ENCODE peak calls at places on chromosomes 5 and 9, in five cellular contexts. One of them, this sample, is unnamed.

GRCh38 chr5:84287964-84288363 is 96.7 kb downstream of the EDIL3 start:
- DNase-seq in GM23248: peak; percentile 58
- DNase-seq in MM.1S: peak; percentile 30
- DNase-seq in astrocyte: peak; percentile 96
- DNase-seq in endothelial cell of umbilical vein: peak; percentile 38
- DNase-seq in this sample: peak; percentile 87

GRCh38 chr5:67003906-67004729 is 192.5 kb downstream of the CD180 start:
- DNase-seq in MM.1S: peak; percentile 89
- DNase-seq in astrocyte: peak; percentile 97
- DNase-seq in GM23248: peak; percentile 80
- DNase-seq in endothelial cell of umbilical vein: peak; percentile 99
- DNase-seq in this sample: peak; percentile 83

GRCh38 chr5:2010940-2011339 is 128.2 kb upstream of the IRX4 start:
- DNase-seq in MM.1S: no peak
- DNase-seq in GM23248: no peak
- DNase-seq in endothelial cell of umbilical vein: no peak
- DNase-seq in astrocyte: no peak
- DNase-seq in this sample: no peak

GRCh38 chr9:30932226-30932625 is 1452.2 kb upstream of the ACO1 start:
- DNase-seq in astrocyte: peak; percentile 1
- DNase-seq in GM23248: peak; percentile 4
- DNase-seq in endothelial cell of umbilical vein: no peak
- DNase-seq in MM.1S: no peak
- DNase-seq in this sample: peak; percentile 0

GRCh38 chr5:120388016-120388781 is 75.9 kb upstream of the PRR16 start:
- DNase-seq in GM23248: peak; percentile 91
- DNase-seq in astrocyte: peak; percentile 91
- DNase-seq in MM.1S: peak; percentile 72
- DNase-seq in endothelial cell of umbilical vein: peak; percentile 57
- DNase-seq in this sample: peak; percentile 91

GRCh38 chr9:93239526-93239925 is 55.6 kb downstream of the WNK2 start:
- DNase-seq in astrocyte: no peak
- DNase-seq in endothelial cell of umbilical vein: no peak
- DNase-seq in MM.1S: no peak
- DNase-seq in GM23248: no peak
- DNase-seq in this sample: no peak

GRCh38 chr9:76441551-76442322 is 17.2 kb upstream of the GCNT1 start:
- DNase-seq in endothelial cell of umbilical vein: peak; percentile 77
- DNase-seq in MM.1S: no peak
- DNase-seq in GM23248: peak; percentile 82
- DNase-seq in astrocyte: peak; percentile 96
- DNase-seq in this sample: peak; percentile 59

GRCh38 chr5:97044057-97044456 is 98.4 kb downstream of the LIX1 start:
- DNase-seq in GM23248: peak; percentile 47
- DNase-seq in MM.1S: no peak
- DNase-seq in endothelial cell of umbilical vein: peak; percentile 66
- DNase-seq in astrocyte: no peak
- DNase-seq in this sample: no peak

GRCh38 chr5:139314276-139314675 is 20.7 kb downstream of the MATR3 start:
- DNase-seq in endothelial cell of umbilical vein: no peak
- DNase-seq in MM.1S: no peak
- DNase-seq in GM23248: no peak
- DNase-seq in astrocyte: no peak
- DNase-seq in this sample: no peak

GRCh38 chr5:71587709-71588532 is 781 bp downstream of the MCCC2 start:
- DNase-seq in astrocyte: no peak
- DNase-seq in MM.1S: peak; percentile 58
- DNase-seq in GM23248: no peak
- DNase-seq in endothelial cell of umbilical vein: no peak
- DNase-seq in this sample: peak; percentile 19

GRCh38 chr5:71588533-71588885 is 1.4 kb downstream of the MCCC2 start:
- DNase-seq in endothelial cell of umbilical vein: no peak
- DNase-seq in astrocyte: no peak
- DNase-seq in GM23248: no peak
- DNase-seq in MM.1S: no peak
- DNase-seq in this sample: no peak

GRCh38 chr5:71586941-71587708 is at the start of gene MCCC2:
- DNase-seq in GM23248: peak; percentile 99
- DNase-seq in endothelial cell of umbilical vein: peak; percentile 97
- DNase-seq in astrocyte: peak; percentile 92
- DNase-seq in MM.1S: peak; percentile 99
- DNase-seq in this sample: peak; percentile 99

GRCh38 chr5:71589903-71590302 is 2.8 kb downstream of the MCCC2 start:
- DNase-seq in endothelial cell of umbilical vein: no peak
- DNase-seq in astrocyte: no peak
- DNase-seq in MM.1S: peak; percentile 85
- DNase-seq in GM23248: no peak
- DNase-seq in this sample: no peak

DNA sequence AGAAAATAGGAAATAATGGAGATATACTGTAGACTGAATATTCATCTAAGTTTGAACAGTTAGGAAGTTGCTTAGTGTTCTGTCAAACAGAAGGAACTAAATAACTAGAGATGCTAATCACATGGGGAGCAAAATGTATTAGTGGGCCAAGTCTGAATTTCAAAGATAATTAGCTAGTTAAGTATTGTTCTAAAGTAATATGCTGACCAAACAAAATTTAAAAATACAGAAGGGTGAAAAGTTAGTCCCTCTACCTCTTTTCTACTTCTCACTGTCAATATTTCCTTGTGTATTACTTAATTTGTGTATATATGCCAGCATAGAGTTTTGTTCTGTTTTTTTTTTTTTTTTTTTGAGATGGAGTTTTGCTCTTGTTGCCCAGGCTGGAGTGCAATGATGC is 4.0 kb downstream of the MCCC2 start:
- DNase-seq in MM.1S: no peak
- DNase-seq in astrocyte: no peak
- DNase-seq in GM23248: no peak
- DNase-seq in endothelial cell of umbilical vein: no peak
- DNase-seq in this sample: no peak
- H3K4me3 ChIP-seq in MM.1S: no peak overlapping the region
- H3K4me3 ChIP-seq in astrocyte: no peak overlapping the region
- H3K4me3 ChIP-seq in GM23248: no peak overlapping the region
- H3K4me3 ChIP-seq in endothelial cell of umbilical vein: no peak overlapping the region
- H3K4me3 ChIP-seq in this sample: no peak overlapping the region

GRCh38 chr9:3647652-3648051 is 121.9 kb upstream of the RFX3 start:
- DNase-seq in endothelial cell of umbilical vein: peak; percentile 18
- DNase-seq in astrocyte: no peak
- DNase-seq in GM23248: no peak
- DNase-seq in MM.1S: no peak
- DNase-seq in this sample: no peak

GRCh38 chr9:3646226-3646625 is 120.4 kb upstream of the RFX3 start:
- DNase-seq in astrocyte: no peak
- DNase-seq in MM.1S: no peak
- DNase-seq in endothelial cell of umbilical vein: no peak
- DNase-seq in GM23248: no peak
- DNase-seq in this sample: peak; percentile 14

GRCh38 chr9:3650994-3651622 is 125.3 kb upstream of the RFX3 start:
- DNase-seq in MM.1S: no peak
- DNase-seq in GM23248: no peak
- DNase-seq in endothelial cell of umbilical vein: no peak
- DNase-seq in astrocyte: no peak
- DNase-seq in this sample: no peak

GRCh38 chr9:3648266-3648665 is 122.5 kb upstream of the RFX3 start:
- DNase-seq in MM.1S: no peak
- DNase-seq in astrocyte: no peak
- DNase-seq in GM23248: no peak
- DNase-seq in endothelial cell of umbilical vein: no peak
- DNase-seq in this sample: no peak

DNA sequence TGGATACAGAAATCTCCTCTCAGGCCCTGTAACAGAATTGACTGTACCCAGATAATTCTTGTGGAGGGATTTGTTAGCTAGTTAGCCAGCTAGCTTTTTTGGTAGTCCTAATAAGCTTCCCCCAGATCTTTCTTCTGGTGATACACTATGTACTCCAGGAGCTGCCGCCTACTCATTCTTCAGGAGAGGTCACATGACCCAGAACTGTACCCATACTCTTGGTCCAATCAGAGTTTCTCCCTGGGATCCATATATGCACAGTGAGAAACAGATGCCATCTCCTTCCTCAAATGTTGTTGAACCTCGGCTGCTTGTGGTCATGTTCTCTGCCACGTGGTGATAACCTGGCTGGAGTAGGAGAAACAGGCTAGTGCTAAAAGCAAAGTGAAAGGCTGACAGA is 122.9 kb upstream of the RFX3 start:
- DNase-seq in GM23248: no peak
- DNase-seq in MM.1S: no peak
- DNase-seq in astrocyte: no peak
- DNase-seq in endothelial cell of umbilical vein: no peak
- DNase-seq in this sample: no peak
- H3K27me3 ChIP-seq in GM23248: no peaks in the 10 kb centered on the region
- H3K27me3 ChIP-seq in MM.1S: no peaks in the 10 kb centered on the region
- H3K27me3 ChIP-seq in astrocyte: no peaks in the 10 kb centered on the region
- H3K27me3 ChIP-seq in endothelial cell of umbilical vein: no peaks in the 10 kb centered on the region
- H3K27me3 ChIP-seq in this sample: no peaks in the 10 kb centered on the region

GRCh38 chr5:151657105-151657504 is 29.6 kb downstream of the SPARC start:
- DNase-seq in endothelial cell of umbilical vein: no peak
- DNase-seq in astrocyte: no peak
- DNase-seq in MM.1S: no peak
- DNase-seq in GM23248: no peak
- DNase-seq in this sample: no peak
- H3K9ac ChIP-seq in endothelial cell of umbilical vein: no peak overlapping the region
- H3K9ac ChIP-seq in astrocyte: no peak overlapping the region
- H3K9ac ChIP-seq in MM.1S: no peak overlapping the region
- H3K9ac ChIP-seq in GM23248: no peak overlapping the region
- H3K9ac ChIP-seq in this sample: no peak overlapping the region

GRCh38 chr5:159311063-159311462 is 19.2 kb downstream of the IL12B start:
- DNase-seq in endothelial cell of umbilical vein: no peak
- DNase-seq in GM23248: no peak
- DNase-seq in astrocyte: no peak
- DNase-seq in MM.1S: no peak
- DNase-seq in this sample: no peak

GRCh38 chr5:159309689-159310433 is 20.4 kb downstream of the IL12B start:
- DNase-seq in astrocyte: no peak
- DNase-seq in GM23248: no peak
- DNase-seq in endothelial cell of umbilical vein: no peak
- DNase-seq in MM.1S: no peak
- DNase-seq in this sample: no peak

GRCh38 chr5:159313197-159313596 is 17.1 kb downstream of the IL12B start:
- DNase-seq in astrocyte: no peak
- DNase-seq in GM23248: no peak
- DNase-seq in endothelial cell of umbilical vein: no peak
- DNase-seq in MM.1S: no peak
- DNase-seq in this sample: no peak

GRCh38 chr5:159304961-159305595 is 25.2 kb downstream of the IL12B start:
- DNase-seq in endothelial cell of umbilical vein: no peak
- DNase-seq in astrocyte: no peak
- DNase-seq in GM23248: no peak
- DNase-seq in MM.1S: no peak
- DNase-seq in this sample: peak; percentile 53

DNA sequence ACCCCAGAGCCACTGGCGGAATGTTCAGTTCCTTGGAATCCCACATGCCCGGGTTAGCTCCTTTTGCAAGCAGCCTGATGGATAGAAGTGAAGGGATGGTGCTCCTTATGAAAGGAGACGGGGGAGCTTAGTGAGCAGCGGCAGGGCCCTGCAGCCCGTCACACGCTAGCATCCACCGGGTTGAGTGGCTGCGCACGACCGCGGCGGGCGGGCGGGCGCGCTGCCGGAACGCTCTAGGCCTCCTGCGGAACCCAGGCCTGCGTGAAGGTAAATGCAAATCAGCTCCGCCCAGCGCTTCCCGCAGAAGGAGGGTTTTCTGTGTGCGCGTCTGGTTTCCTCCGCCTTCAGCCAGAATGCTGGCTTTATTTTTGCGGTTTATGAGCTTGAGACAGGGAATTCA is 19.8 kb downstream of the IL12B start:
- DNase-seq in GM23248: no peak
- DNase-seq in MM.1S: peak; percentile 70
- DNase-seq in endothelial cell of umbilical vein: no peak
- DNase-seq in astrocyte: peak; percentile 36
- DNase-seq in this sample: no peak
- H3K4me3 ChIP-seq in GM23248: no peak overlapping the region
- H3K4me3 ChIP-seq in MM.1S: peak overlapping the region; percentile 57
- H3K4me3 ChIP-seq in endothelial cell of umbilical vein: no peak overlapping the region
- H3K4me3 ChIP-seq in astrocyte: peak overlapping the region; percentile 43
- H3K4me3 ChIP-seq in this sample: no peak overlapping the region

DNA sequence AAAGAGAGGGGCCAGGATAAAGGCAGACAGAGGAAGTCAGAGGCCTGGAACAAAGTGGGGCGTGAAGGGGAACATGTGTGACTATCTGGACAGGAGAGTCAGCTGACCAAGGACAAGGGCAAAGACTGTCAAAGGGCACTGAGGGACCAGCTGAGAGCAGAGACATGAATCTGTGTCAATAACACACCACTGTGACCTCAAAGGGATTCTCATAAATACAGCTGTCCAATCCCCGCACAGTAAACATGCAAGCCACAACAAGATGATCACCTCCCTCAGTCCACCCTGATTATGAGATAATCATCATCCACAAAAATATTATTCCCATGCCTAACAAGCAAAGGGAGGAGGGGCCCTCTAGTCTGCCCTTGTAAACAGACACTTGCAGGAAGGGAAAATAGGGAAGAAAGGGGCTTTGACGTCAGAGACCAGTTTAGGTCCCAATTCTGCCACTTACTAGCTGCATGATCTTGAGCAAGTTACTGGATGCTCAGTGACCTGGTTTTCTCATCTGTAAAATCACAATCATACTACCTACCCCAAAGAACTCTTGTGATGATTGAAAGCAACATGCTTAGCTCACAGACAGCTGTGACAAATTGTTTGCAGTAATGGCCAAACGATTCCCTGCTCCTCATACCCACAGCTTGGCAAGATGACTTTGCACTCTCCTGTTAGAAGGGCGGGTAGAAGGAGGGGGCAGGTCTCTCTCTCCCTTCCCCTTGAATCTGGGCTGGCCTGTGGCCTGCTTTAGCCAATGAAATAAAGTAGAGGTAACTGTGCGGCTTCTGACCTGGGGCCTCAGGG is 41.8 kb downstream of the RAPGEF1 start:
- DNase-seq in endothelial cell of umbilical vein: no peak
- DNase-seq in GM23248: no peak
- DNase-seq in MM.1S: no peak
- DNase-seq in astrocyte: no peak
- DNase-seq in this sample: no peak
- H3K27me3 ChIP-seq in endothelial cell of umbilical vein: no peaks in the 10 kb centered on the region
- H3K27me3 ChIP-seq in GM23248: no peaks in the 10 kb centered on the region
- H3K27me3 ChIP-seq in MM.1S: no peaks in the 10 kb centered on the region
- H3K27me3 ChIP-seq in astrocyte: no peaks in the 10 kb centered on the region
- H3K27me3 ChIP-seq in this sample: no peaks in the 10 kb centered on the region